ENCODE peak calls at places on chromosomes 7 and 10, in ten cellular contexts. I is GM18507; Y is activated CD4-positive, CD25-positive, alpha-beta regulatory T cell; F is GM12878; G is activated CD4-positive, alpha-beta T cell treated with anti-CD3 and anti-CD28 coated beads for 1 hour; C is HCT116; S is activated effector memory CD4-positive, alpha-beta T cell treated with anti-CD3 and anti-CD28 coated beads, Interleukin-2, amount 50 U/mL, for 16 hours; Z is NCI-H446; M is activated T-cell treated with anti-CD3 and anti-CD28 coated beads, Interleukin-2, amount 50 U/mL, for 72 hours; V is kidney epithelial cell. A is an unnamed sample.

GRCh38 chr10:129855836-129856563 is 108.1 kb downstream of the EBF3 start:
- DNase-seq in I (no peak), Y (no peak), F (no peak), G (no peak), C (no peak), S (no peak), Z (no peak), M (no peak), V (no peak), A (no peak)

GRCh38 chr7:105990726-105991465 is 27.8 kb downstream of the CDHR3 start:
- DNase-seq in I (no peak), Y (no peak), F (no peak), G (no peak), C (no peak), S (no peak), Z (peak), M (no peak), V (no peak), A (no peak)

GRCh38 chr7:45652630-45653029 is 78.5 kb downstream of the ADCY1 start:
- DNase-seq in I (no peak), Y (no peak), F (no peak), G (no peak), C (no peak), S (no peak), Z (no peak), M (no peak), V (no peak), A (no peak)

GRCh38 chr7:75762350-75762917 is 9.6 kb downstream of the CCL26 start:
- DNase-seq in I (peak), Y (no peak), F (peak), G (no peak), C (peak), S (no peak), Z (peak), M (no peak), V (peak), A (peak)

GRCh38 chr10:89207801-89208551 is 859 bp upstream of the CH25H start:
- DNase-seq in I (no peak), Y (no peak), F (no peak), G (no peak), C (no peak), S (peak), Z (no peak), M (peak), V (no peak), A (no peak)

GRCh38 chr7:49776994-49777393 is 3.6 kb downstream of the VWC2 start:
- DNase-seq in I (no peak), Y (no peak), F (no peak), G (no peak), C (no peak), S (no peak), Z (peak), M (no peak), V (no peak), A (no peak)

GRCh38 chr7:69402696-69403095 is 195.6 kb upstream of the AUTS2 start:
- DNase-seq in I (no peak), Y (no peak), F (no peak), G (no peak), C (no peak), S (no peak), Z (no peak), M (no peak), V (no peak), A (no peak)

GRCh38 chr10:112580267-112580666 is 133.3 kb downstream of the VTI1A start:
- DNase-seq in I (no peak), Y (no peak), F (no peak), G (no peak), C (no peak), S (no peak), Z (no peak), M (no peak), V (no peak), A (no peak)

GRCh38 chr10:127899766-127900382 is 7.0 kb upstream of the PTPRE start:
- DNase-seq in I (no peak), Y (no peak), F (no peak), G (no peak), C (no peak), S (no peak), Z (no peak), M (no peak), V (no peak), A (no peak)

GRCh38 chr7:139044813-139045794 is 9.3 kb upstream of the ZC3HAV1L start:
- DNase-seq in I (no peak), Y (no peak), F (no peak), G (no peak), C (no peak), S (no peak), Z (no peak), M (no peak), V (no peak), A (no peak)

GRCh38 chr10:129761166-129761565 is 202.9 kb downstream of the EBF3 start:
- DNase-seq in I (no peak), Y (no peak), F (no peak), G (no peak), C (no peak), S (peak), Z (no peak), M (no peak), V (no peak), A (no peak)

GRCh38 chr7:22223841-22224240 is 133.1 kb downstream of the RAPGEF5 start:
- DNase-seq in I (no peak), Y (no peak), F (no peak), G (no peak), C (no peak), S (no peak), Z (no peak), M (no peak), V (no peak), A (no peak)

GRCh38 chr10:62916157-62916603 is 100.0 kb upstream of the EGR2 start:
- DNase-seq in I (no peak), Y (no peak), F (no peak), G (no peak), C (no peak), S (no peak), Z (no peak), M (no peak), V (no peak), A (no peak)

GRCh38 chr7:92916751-92917369 is 80.5 kb upstream of the CDK6 start:
- DNase-seq in I (no peak), Y (no peak), F (no peak), G (no peak), C (peak), S (no peak), Z (no peak), M (no peak), V (peak), A (peak)

GRCh38 chr7:27723086-27723485 is 16.9 kb upstream of the TAX1BP1 start:
- DNase-seq in I (no peak), Y (no peak), F (no peak), G (no peak), C (no peak), S (no peak), Z (peak), M (no peak), V (no peak), A (no peak)

GRCh38 chr7:26642416-26642815 is 222.0 kb downstream of the SKAP2 start:
- DNase-seq in I (no peak), Y (no peak), F (no peak), G (no peak), C (no peak), S (no peak), Z (no peak), M (no peak), V (no peak), A (no peak)

GRCh38 chr10:116756277-116756676 is 13.9 kb upstream of the HSPA12A start:
- DNase-seq in I (no peak), Y (no peak), F (no peak), G (no peak), C (no peak), S (no peak), Z (peak), M (no peak), V (no peak), A (no peak)

GRCh38 chr10:48749254-48749787 is 64.6 kb downstream of the WDFY4 start:
- DNase-seq in I (no peak), Y (no peak), F (no peak), G (no peak), C (no peak), S (no peak), Z (no peak), M (no peak), V (no peak), A (no peak)

GRCh38 chr10:28155726-28156125 is 147.1 kb downstream of the MPP7 start:
- DNase-seq in I (no peak), Y (no peak), F (no peak), G (no peak), C (no peak), S (no peak), Z (no peak), M (no peak), V (no peak), A (no peak)

GRCh38 chr7:28106316-28106957 is 74.2 kb downstream of the JAZF1 start:
- DNase-seq in I (no peak), Y (no peak), F (no peak), G (no peak), C (no peak), S (no peak), Z (no peak), M (no peak), V (no peak), A (peak)

GRCh38 chr7:107783648-107784047 is 19.4 kb downstream of the SLC26A3 start:
- DNase-seq in I (no peak), Y (no peak), F (no peak), G (no peak), C (no peak), S (no peak), Z (no peak), M (no peak), V (no peak), A (no peak)

GRCh38 chr10:3757638-3758490 is 27.1 kb downstream of the KLF6 start:
- DNase-seq in I (no peak), Y (peak), F (peak), G (no peak), C (no peak), S (peak), Z (no peak), M (peak), V (peak), A (no peak)

GRCh38 chr10:124296121-124296812 is 122.5 kb downstream of the OAT start:
- DNase-seq in I (no peak), Y (no peak), F (no peak), G (no peak), C (no peak), S (peak), Z (no peak), M (peak), V (no peak), A (peak)

GRCh38 chr7:36777062-36777461 is 52.8 kb upstream of the AOAH start:
- DNase-seq in I (no peak), Y (no peak), F (no peak), G (no peak), C (no peak), S (peak), Z (no peak), M (peak), V (no peak), A (no peak)

GRCh38 chr7:134669388-134669787 is 22.7 kb downstream of the BPGM start:
- DNase-seq in I (no peak), Y (no peak), F (no peak), G (no peak), C (no peak), S (no peak), Z (no peak), M (no peak), V (no peak), A (no peak)